ENCODE peak calls at places on chromosomes 4 and X, in eight cellular contexts. B, X, Q, N, V, L, T and A are unnamed samples.

GRCh38 chrX:153564047-153564606 is 34.8 kb downstream of the CCNQ start:
- DNase-seq in T (no peak), N (no peak), Q (no peak), V (peak; percentile 17), X (peak; percentile 8), B (no peak), L (no peak), A (no peak)

GRCh38 chrX:40171513-40172168 is 73.9 kb upstream of the BCOR start:
- DNase-seq in L (no peak), Q (no peak), V (no peak), X (no peak), T (no peak), N (peak; percentile 36), B (peak; percentile 45), A (no peak)

GRCh38 chr4:3532714-3533336 is 603 bp upstream of the LRPAP1 start:
- DNase-seq in V (no peak), T (no peak), X (no peak), L (no peak), Q (no peak), N (no peak), B (no peak), A (no peak)

GRCh38 chr4:53557601-53558000 is 33.7 kb downstream of the LNX1 start:
- DNase-seq in X (no peak), B (no peak), Q (no peak), V (no peak), T (no peak), N (no peak), L (no peak), A (no peak)

GRCh38 chr4:186016796-186017195 is 52.2 kb upstream of the TLR3 start:
- DNase-seq in T (no peak), B (no peak), V (no peak), N (no peak), L (no peak), X (no peak), Q (no peak), A (no peak)

GRCh38 chr4:111510535-111510934 is 634.7 kb upstream of the FAM241A start:
- DNase-seq in V (no peak), T (no peak), Q (no peak), N (no peak), X (peak; percentile 57), L (no peak), B (no peak), A (no peak)

GRCh38 chrX:46547857-46548256 is 2.6 kb upstream of the ZNF674 start:
- DNase-seq in L (no peak), X (peak; percentile 78), B (no peak), V (no peak), Q (no peak), T (no peak), N (peak; percentile 81), A (no peak)

GRCh38 chr4:122584517-122584916 is 36.3 kb downstream of the IL21 start:
- DNase-seq in B (no peak), T (no peak), N (peak; percentile 44), X (peak; percentile 94), V (no peak), Q (no peak), L (no peak), A (no peak)

GRCh38 chr4:36222702-36223101 is 21.6 kb downstream of the ARAP2 start:
- DNase-seq in B (no peak), N (peak; percentile 25), X (no peak), T (no peak), Q (no peak), L (no peak), V (no peak), A (no peak)

GRCh38 chr4:139511320-139511719 is 44.7 kb downstream of the SETD7 start:
- DNase-seq in B (no peak), T (no peak), X (no peak), V (no peak), N (peak; percentile 49), L (no peak), Q (no peak), A (no peak)

GRCh38 chr4:146883070-146883469 is 62.6 kb downstream of the TTC29 start:
- DNase-seq in X (no peak), B (no peak), N (no peak), L (no peak), V (no peak), T (no peak), Q (no peak), A (no peak)

GRCh38 chr4:118683513-118683912 is 1.7 kb upstream of the METTL14 start:
- DNase-seq in V (peak; percentile 25), X (peak; percentile 15), L (no peak), T (no peak), N (peak; percentile 27), Q (no peak), B (no peak), A (peak; percentile 27)

GRCh38 chrX:136497556-136498048 is at the start of gene HTATSF1:
- DNase-seq in N (no peak), X (no peak), V (no peak), L (no peak), B (peak; percentile 16), T (no peak), Q (no peak), A (no peak)

GRCh38 chr4:174047363-174047762 is 236.1 kb downstream of the FBXO8 start:
- DNase-seq in N (no peak), B (no peak), V (no peak), T (no peak), X (no peak), L (no peak), Q (no peak), A (no peak)

GRCh38 chrX:38561951-38562719 is 793 bp downstream of the TSPAN7 start:
- DNase-seq in Q (peak; percentile 9), B (peak; percentile 5), X (no peak), T (no peak), L (no peak), V (peak; percentile 2), N (no peak), A (no peak)

GRCh38 chr4:91829531-91829930 is 474.2 kb upstream of the GRID2 start:
- DNase-seq in Q (no peak), L (no peak), N (no peak), V (no peak), X (no peak), B (no peak), T (no peak), A (no peak)

GRCh38 chr4:152676052-152676854 is 3.5 kb downstream of the TMEM154 start:
- DNase-seq in T (peak; percentile 23), V (no peak), L (no peak), N (no peak), Q (no peak), X (no peak), B (no peak), A (no peak)

GRCh38 chr4:151862766-151863165 is 102.0 kb upstream of the GATB start:
- DNase-seq in Q (no peak), N (peak; percentile 69), L (no peak), X (peak; percentile 75), V (no peak), T (no peak), B (no peak), A (no peak)

GRCh38 chr4:56127698-56128097 is 179.0 kb downstream of the CEP135 start:
- DNase-seq in B (no peak), X (no peak), Q (no peak), T (no peak), V (no peak), L (no peak), N (no peak), A (no peak)

GRCh38 chrX:140756948-140757347 is 47.4 kb downstream of the LINC00632 start:
- DNase-seq in N (no peak), L (no peak), T (no peak), X (no peak), V (no peak), B (no peak), Q (no peak), A (no peak)

GRCh38 chr4:22515888-22516541 is at the start of gene ADGRA3:
- DNase-seq in X (peak; percentile 41), Q (no peak), V (peak; percentile 55), B (peak; percentile 69), L (peak; percentile 74), N (peak; percentile 87), T (peak; percentile 3), A (no peak)

GRCh38 chr4:175109933-175110332 is 191.8 kb downstream of the ADAM29 start:
- DNase-seq in B (no peak), X (no peak), T (no peak), V (no peak), L (no peak), N (no peak), Q (no peak), A (no peak)

GRCh38 chr4:119040711-119041185 is 94.9 kb upstream of the MYOZ2 start:
- DNase-seq in Q (no peak), V (no peak), T (no peak), B (no peak), X (peak; percentile 88), L (no peak), N (peak; percentile 74), A (no peak)

GRCh38 chr4:142324572-142324971 is 521.5 kb downstream of the INPP4B start:
- DNase-seq in N (no peak), B (no peak), T (no peak), V (no peak), X (no peak), L (no peak), Q (no peak), A (no peak)

GRCh38 chr4:42786350-42787070 is 106.0 kb upstream of the GRXCR1 start:
- DNase-seq in Q (no peak), B (no peak), V (no peak), L (no peak), T (no peak), X (no peak), N (no peak), A (no peak)

GRCh38 chrX:56788229-56788628 is 59.2 kb downstream of the NBDY start:
- DNase-seq in V (no peak), Q (no peak), N (no peak), B (no peak), X (no peak), L (no peak), T (no peak), A (no peak)

GRCh38 chr4:155950461-155950860 is 3.2 kb downstream of the CTSO start:
- DNase-seq in B (no peak), L (no peak), Q (no peak), V (no peak), X (no peak), T (no peak), N (no peak), A (no peak)

GRCh38 chrX:13254076-13254785 is 65.6 kb downstream of the ATXN3L start:
- DNase-seq in Q (no peak), X (peak; percentile 65), B (no peak), L (no peak), V (no peak), N (peak; percentile 46), T (no peak), A (peak; percentile 5)

GRCh38 chr4:175986-176385 is 51.7 kb downstream of the ZNF718 start:
- DNase-seq in B (no peak), Q (no peak), V (no peak), X (no peak), L (no peak), T (no peak), N (no peak), A (no peak)

GRCh38 chr4:132227349-132228165 is 921.5 kb upstream of the PCDH10 start:
- DNase-seq in Q (no peak), B (peak; percentile 9), N (peak; percentile 40), V (peak; percentile 15), T (no peak), X (peak; percentile 25), L (no peak), A (no peak)

GRCh38 chr4:1910643-1911042 is 39.5 kb downstream of the NSD2 start:
- DNase-seq in N (peak; percentile 55), V (peak; percentile 12), T (no peak), X (peak; percentile 72), L (no peak), B (peak; percentile 18), Q (no peak), A (no peak)

GRCh38 chr4:101050836-101051205 is 296.5 kb downstream of the PPP3CA start:
- DNase-seq in L (no peak), V (no peak), N (no peak), T (no peak), B (no peak), Q (no peak), X (no peak), A (no peak)

GRCh38 chr4:8920289-8920965 is 48.8 kb upstream of the HMX1 start:
- DNase-seq in Q (no peak), B (no peak), T (no peak), L (peak; percentile 29), N (no peak), V (no peak), X (no peak), A (no peak)

GRCh38 chrX:17475820-17476219 is 100.8 kb downstream of the NHS start:
- DNase-seq in X (peak; percentile 21), B (no peak), L (no peak), N (no peak), T (no peak), V (no peak), Q (no peak), A (no peak)